ENCODE peak calls at places on chromosome 10, in nine cellular contexts. K is psoas muscle, Q is cardiac muscle cell, U is M059J, M is neural crest cell, V is Right ventricle myocardium superior, H is GM19239, A is colonic mucosa, X is HFF-Myc. T is an unnamed sample.

GRCh38 chr10:70931168-70931805 is 42.9 kb upstream of the PCBD1 start:
- DNase-seq in K (no peak), Q (no peak), U (peak), M (no peak), V (no peak), H (no peak), A (no peak), X (no peak), T (no peak)

GRCh38 chr10:60828489-60828852 is 50.2 kb downstream of the CDK1 start:
- DNase-seq in K (no peak), Q (no peak), U (peak), M (no peak), V (no peak), H (no peak), A (no peak), X (no peak), T (no peak)

GRCh38 chr10:130138479-130138866 is 2.3 kb downstream of the GLRX3 start:
- DNase-seq in K (no peak), Q (no peak), U (peak), M (no peak), V (no peak), H (no peak), A (no peak), X (no peak), T (no peak)

GRCh38 chr10:48517482-48517881 is 87.4 kb downstream of the ARHGAP22 start:
- DNase-seq in K (peak), Q (no peak), U (no peak), M (no peak), V (no peak), H (no peak), A (no peak), X (no peak), T (no peak)

GRCh38 chr10:48493083-48493871 is 111.6 kb downstream of the ARHGAP22 start:
- DNase-seq in K (no peak), Q (no peak), U (peak), M (no peak), V (peak), H (no peak), A (peak), X (no peak), T (no peak)

GRCh38 chr10:30436200-30436599 is 2.2 kb downstream of the MAP3K8 start:
- DNase-seq in K (no peak), Q (peak), U (peak), M (no peak), V (no peak), H (no peak), A (peak), X (no peak), T (no peak)

GRCh38 chr10:50576245-50576815 is 47.4 kb downstream of the SGMS1 start:
- DNase-seq in K (no peak), Q (no peak), U (peak), M (no peak), V (no peak), H (no peak), A (no peak), X (no peak), T (no peak)

GRCh38 chr10:3803295-3803883 is 18.4 kb upstream of the KLF6 start:
- DNase-seq in K (peak), Q (no peak), U (peak), M (no peak), V (no peak), H (no peak), A (no peak), X (no peak), T (no peak)

GRCh38 chr10:78335691-78336401 is 302.2 kb downstream of the RPS24 start:
- DNase-seq in K (peak), Q (no peak), U (peak), M (no peak), V (peak), H (no peak), A (peak), X (no peak), T (no peak)

GRCh38 chr10:132834891-132835847 is 49.2 kb upstream of the NKX6-2 start:
- DNase-seq in K (no peak), Q (no peak), U (no peak), M (no peak), V (no peak), H (no peak), A (no peak), X (no peak), T (no peak)

GRCh38 chr10:62819521-62819920 is 3.4 kb upstream of the EGR2 start:
- DNase-seq in K (no peak), Q (peak), U (no peak), M (no peak), V (no peak), H (no peak), A (no peak), X (no peak), T (no peak)

GRCh38 chr10:131802156-131802915 is 98.5 kb upstream of the PPP2R2D start:
- DNase-seq in K (no peak), Q (no peak), U (no peak), M (no peak), V (no peak), H (no peak), A (no peak), X (no peak), T (no peak)

GRCh38 chr10:34397324-34397723 is 417.8 kb downstream of the PARD3 start:
- DNase-seq in K (no peak), Q (no peak), U (peak), M (no peak), V (no peak), H (no peak), A (no peak), X (no peak), T (no peak)

GRCh38 chr10:82622478-82622877 is 747.5 kb downstream of the NRG3 start:
- DNase-seq in K (no peak), Q (no peak), U (no peak), M (no peak), V (no peak), H (no peak), A (no peak), X (no peak), T (no peak)

GRCh38 chr10:111998728-111999127 is 184.8 kb downstream of the GPAM start:
- DNase-seq in K (no peak), Q (no peak), U (no peak), M (no peak), V (no peak), H (no peak), A (no peak), X (no peak), T (no peak)

GRCh38 chr10:287814-288213 is 152.6 kb downstream of the ZMYND11 start:
- DNase-seq in K (no peak), Q (no peak), U (no peak), M (no peak), V (no peak), H (no peak), A (no peak), X (no peak), T (no peak)

GRCh38 chr10:6607187-6607586 is 27.1 kb upstream of the PRKCQ start:
- DNase-seq in K (no peak), Q (no peak), U (no peak), M (no peak), V (no peak), H (no peak), A (no peak), X (no peak), T (no peak)

GRCh38 chr10:133379152-133379800 is at the start of gene PAOX:
- DNase-seq in K (peak), Q (peak), U (peak), M (peak), V (peak), H (peak), A (peak), X (no peak), T (no peak)

GRCh38 chr10:124001391-124002260 is 91.8 kb downstream of the CHST15 start:
- DNase-seq in K (no peak), Q (no peak), U (no peak), M (no peak), V (no peak), H (no peak), A (peak), X (no peak), T (no peak)

GRCh38 chr10:88314362-88314761 is 268.8 kb downstream of the RNLS start:
- DNase-seq in K (no peak), Q (no peak), U (no peak), M (no peak), V (no peak), H (no peak), A (no peak), X (no peak), T (no peak)

GRCh38 chr10:99604862-99605261 is 15.4 kb downstream of the SLC25A28 start:
- DNase-seq in K (no peak), Q (no peak), U (no peak), M (no peak), V (no peak), H (no peak), A (no peak), X (no peak), T (no peak)

GRCh38 chr10:124403548-124403947 is 15.2 kb downstream of the OAT start:
- DNase-seq in K (no peak), Q (peak), U (peak), M (no peak), V (no peak), H (peak), A (no peak), X (peak), T (peak)

GRCh38 chr10:79018591-79019011 is 50.2 kb upstream of the ZMIZ1 start:
- DNase-seq in K (peak), Q (no peak), U (peak), M (no peak), V (no peak), H (no peak), A (no peak), X (no peak), T (no peak)

GRCh38 chr10:11142809-11143208 is 125.1 kb downstream of the CELF2 start:
- DNase-seq in K (no peak), Q (no peak), U (no peak), M (no peak), V (no peak), H (no peak), A (no peak), X (no peak), T (no peak)

GRCh38 chr10:6795571-6795970 is 215.5 kb upstream of the PRKCQ start:
- DNase-seq in K (no peak), Q (no peak), U (no peak), M (no peak), V (no peak), H (no peak), A (no peak), X (no peak), T (no peak)

GRCh38 chr10:63364918-63365317 is 100.9 kb downstream of the JMJD1C start:
- DNase-seq in K (no peak), Q (no peak), U (no peak), M (no peak), V (no peak), H (no peak), A (no peak), X (no peak), T (no peak)

GRCh38 chr10:27783660-27784059 is 38.0 kb upstream of the MKX start:
- DNase-seq in K (no peak), Q (peak), U (peak), M (no peak), V (no peak), H (no peak), A (no peak), X (peak), T (no peak)

GRCh38 chr10:102710604-102711003 is 3.6 kb downstream of the ARL3 start:
- DNase-seq in K (no peak), Q (no peak), U (peak), M (no peak), V (no peak), H (no peak), A (no peak), X (no peak), T (no peak)

GRCh38 chr10:986881-987634 is 1.2 kb upstream of the GTPBP4 start:
- DNase-seq in K (no peak), Q (no peak), U (peak), M (no peak), V (no peak), H (no peak), A (no peak), X (peak), T (no peak)

GRCh38 chr10:51244308-51244707 is 170.0 kb downstream of the PRKG1 start:
- DNase-seq in K (no peak), Q (peak), U (peak), M (no peak), V (no peak), H (no peak), A (no peak), X (no peak), T (no peak)

GRCh38 chr10:80468002-80468401 is 13.9 kb downstream of the TSPAN14 start:
- DNase-seq in K (peak), Q (no peak), U (no peak), M (peak), V (peak), H (no peak), A (peak), X (no peak), T (no peak)

GRCh38 chr10:80924063-80924952 is 386.6 kb downstream of the SH2D4B start:
- DNase-seq in K (no peak), Q (peak), U (peak), M (peak), V (no peak), H (no peak), A (peak), X (no peak), T (peak)

GRCh38 chr10:100362570-100363496 is 15.8 kb downstream of the SCD start:
- DNase-seq in K (no peak), Q (no peak), U (no peak), M (no peak), V (no peak), H (no peak), A (no peak), X (no peak), T (no peak)

GRCh38 chr10:69048103-69048502 is 39.8 kb upstream of the SRGN start:
- DNase-seq in K (no peak), Q (no peak), U (peak), M (no peak), V (peak), H (no peak), A (no peak), X (no peak), T (no peak)

GRCh38 chr10:117477961-117478670 is 64.4 kb upstream of the EMX2 start:
- DNase-seq in K (no peak), Q (no peak), U (peak), M (no peak), V (no peak), H (no peak), A (no peak), X (peak), T (no peak)

GRCh38 chr10:77328272-77328816 is 309.3 kb downstream of the KCNMA1 start:
- DNase-seq in K (no peak), Q (peak), U (peak), M (peak), V (no peak), H (no peak), A (peak), X (no peak), T (no peak)

GRCh38 chr10:12981570-12981969 is 19.9 kb downstream of the CCDC3 start:
- DNase-seq in K (no peak), Q (no peak), U (peak), M (no peak), V (no peak), H (no peak), A (no peak), X (peak), T (no peak)

GRCh38 chr10:126525326-126525725 is 137.0 kb upstream of the ADAM12 start:
- DNase-seq in K (no peak), Q (peak), U (no peak), M (no peak), V (no peak), H (no peak), A (no peak), X (no peak), T (no peak)

GRCh38 chr10:101848408-101848807 is 4.8 kb upstream of the KCNIP2 start:
- DNase-seq in K (no peak), Q (no peak), U (no peak), M (no peak), V (no peak), H (no peak), A (no peak), X (no peak), T (no peak)

GRCh38 chr10:91511549-91512330 is 101.6 kb downstream of the HECTD2 start:
- DNase-seq in K (no peak), Q (no peak), U (peak), M (no peak), V (no peak), H (no peak), A (no peak), X (peak), T (no peak)